ENCODE peak calls at places on chromosome 14, in seven cellular contexts. One of them, this sample, is unnamed.

GRCh38 chr14:40485688-40486087 is 1053.5 kb upstream of the FBXO33 start:
- DNase-seq in PC-3: no peak
- DNase-seq in A549: no peak
- DNase-seq in IMR-90: no peak
- DNase-seq in GM23338: no peak
- DNase-seq in colonic mucosa: no peak
- DNase-seq in gastrocnemius medialis: no peak
- DNase-seq in this sample: no peak

GRCh38 chr14:89936654-89937185 is 17.8 kb downstream of the EFCAB11 start:
- DNase-seq in PC-3: peak
- DNase-seq in A549: no peak
- DNase-seq in IMR-90: no peak
- DNase-seq in GM23338: no peak
- DNase-seq in colonic mucosa: no peak
- DNase-seq in gastrocnemius medialis: no peak
- DNase-seq in this sample: no peak

GRCh38 chr14:58680698-58681097 is 42.9 kb downstream of the DACT1 start:
- DNase-seq in PC-3: no peak
- DNase-seq in A549: no peak
- DNase-seq in IMR-90: no peak
- DNase-seq in GM23338: no peak
- DNase-seq in colonic mucosa: no peak
- DNase-seq in gastrocnemius medialis: no peak
- DNase-seq in this sample: no peak

GRCh38 chr14:85037411-85037810 is 492.5 kb upstream of the FLRT2 start:
- DNase-seq in PC-3: peak
- DNase-seq in A549: no peak
- DNase-seq in IMR-90: no peak
- DNase-seq in GM23338: no peak
- DNase-seq in colonic mucosa: no peak
- DNase-seq in gastrocnemius medialis: no peak
- DNase-seq in this sample: no peak

GRCh38 chr14:62667515-62667914 is 377.7 kb downstream of the KCNH5 start:
- DNase-seq in PC-3: peak
- DNase-seq in A549: no peak
- DNase-seq in IMR-90: peak
- DNase-seq in GM23338: no peak
- DNase-seq in colonic mucosa: no peak
- DNase-seq in gastrocnemius medialis: no peak
- DNase-seq in this sample: no peak

GRCh38 chr14:72476657-72477499 is 417.0 kb downstream of the DPF3 start:
- DNase-seq in PC-3: no peak
- DNase-seq in A549: no peak
- DNase-seq in IMR-90: peak
- DNase-seq in GM23338: peak
- DNase-seq in colonic mucosa: no peak
- DNase-seq in gastrocnemius medialis: no peak
- DNase-seq in this sample: no peak

GRCh38 chr14:70665448-70666363 is 24.0 kb downstream of the TTC9 start:
- DNase-seq in PC-3: peak
- DNase-seq in A549: peak
- DNase-seq in IMR-90: no peak
- DNase-seq in GM23338: no peak
- DNase-seq in colonic mucosa: peak
- DNase-seq in gastrocnemius medialis: no peak
- DNase-seq in this sample: no peak

GRCh38 chr14:61285364-61285763 is 4.2 kb upstream of the TMEM30B start:
- DNase-seq in PC-3: peak
- DNase-seq in A549: peak
- DNase-seq in IMR-90: peak
- DNase-seq in GM23338: no peak
- DNase-seq in colonic mucosa: no peak
- DNase-seq in gastrocnemius medialis: no peak
- DNase-seq in this sample: no peak

GRCh38 chr14:24392327-24393098 is 6.3 kb upstream of the NYNRIN start:
- DNase-seq in PC-3: peak
- DNase-seq in A549: peak
- DNase-seq in IMR-90: peak
- DNase-seq in GM23338: peak
- DNase-seq in colonic mucosa: peak
- DNase-seq in gastrocnemius medialis: no peak
- DNase-seq in this sample: no peak

GRCh38 chr14:52546318-52546670 is 6.0 kb downstream of the TXNDC16 start:
- DNase-seq in PC-3: no peak
- DNase-seq in A549: no peak
- DNase-seq in IMR-90: no peak
- DNase-seq in GM23338: no peak
- DNase-seq in colonic mucosa: no peak
- DNase-seq in gastrocnemius medialis: no peak
- DNase-seq in this sample: no peak

GRCh38 chr14:59679872-59680271 is 103.3 kb upstream of the CCDC175 start:
- DNase-seq in PC-3: no peak
- DNase-seq in A549: no peak
- DNase-seq in IMR-90: no peak
- DNase-seq in GM23338: peak
- DNase-seq in colonic mucosa: no peak
- DNase-seq in gastrocnemius medialis: no peak
- DNase-seq in this sample: no peak

GRCh38 chr14:74531467-74531866 is 37.9 kb downstream of the ISCA2 start:
- DNase-seq in PC-3: peak
- DNase-seq in A549: peak
- DNase-seq in IMR-90: peak
- DNase-seq in GM23338: peak
- DNase-seq in colonic mucosa: peak
- DNase-seq in gastrocnemius medialis: no peak
- DNase-seq in this sample: no peak

GRCh38 chr14:63345826-63346225 is 27.1 kb upstream of the GPHB5 start:
- DNase-seq in PC-3: no peak
- DNase-seq in A549: no peak
- DNase-seq in IMR-90: no peak
- DNase-seq in GM23338: no peak
- DNase-seq in colonic mucosa: no peak
- DNase-seq in gastrocnemius medialis: no peak
- DNase-seq in this sample: no peak

GRCh38 chr14:75711796-75712211 is 50.8 kb downstream of the TTLL5 start:
- DNase-seq in PC-3: peak
- DNase-seq in A549: peak
- DNase-seq in IMR-90: peak
- DNase-seq in GM23338: peak
- DNase-seq in colonic mucosa: peak
- DNase-seq in gastrocnemius medialis: peak
- DNase-seq in this sample: no peak

GRCh38 chr14:90630407-90630806 is 185.8 kb downstream of the TTC7B start:
- DNase-seq in PC-3: no peak
- DNase-seq in A549: no peak
- DNase-seq in IMR-90: no peak
- DNase-seq in GM23338: no peak
- DNase-seq in colonic mucosa: no peak
- DNase-seq in gastrocnemius medialis: no peak
- DNase-seq in this sample: no peak

GRCh38 chr14:99728231-99728920 is 44.3 kb downstream of the CYP46A1 start:
- DNase-seq in PC-3: no peak
- DNase-seq in A549: no peak
- DNase-seq in IMR-90: no peak
- DNase-seq in GM23338: no peak
- DNase-seq in colonic mucosa: peak
- DNase-seq in gastrocnemius medialis: no peak
- DNase-seq in this sample: peak

GRCh38 chr14:74213907-74214803 is 25.1 kb upstream of the VSX2 start:
- DNase-seq in PC-3: no peak
- DNase-seq in A549: no peak
- DNase-seq in IMR-90: no peak
- DNase-seq in GM23338: peak
- DNase-seq in colonic mucosa: no peak
- DNase-seq in gastrocnemius medialis: no peak
- DNase-seq in this sample: no peak

GRCh38 chr14:68929623-68930307 is 49.3 kb downstream of the ACTN1 start:
- DNase-seq in PC-3: no peak
- DNase-seq in A549: no peak
- DNase-seq in IMR-90: no peak
- DNase-seq in GM23338: no peak
- DNase-seq in colonic mucosa: no peak
- DNase-seq in gastrocnemius medialis: no peak
- DNase-seq in this sample: no peak

GRCh38 chr14:68927956-68928675 is 51.0 kb downstream of the ACTN1 start:
- DNase-seq in PC-3: no peak
- DNase-seq in A549: no peak
- DNase-seq in IMR-90: no peak
- DNase-seq in GM23338: no peak
- DNase-seq in colonic mucosa: no peak
- DNase-seq in gastrocnemius medialis: no peak
- DNase-seq in this sample: no peak

GRCh38 chr14:68927089-68927488 is 52.0 kb downstream of the ACTN1 start:
- DNase-seq in PC-3: no peak
- DNase-seq in A549: no peak
- DNase-seq in IMR-90: no peak
- DNase-seq in GM23338: no peak
- DNase-seq in colonic mucosa: no peak
- DNase-seq in gastrocnemius medialis: no peak
- DNase-seq in this sample: no peak

GRCh38 chr14:68931063-68931462 is 48.0 kb downstream of the ACTN1 start:
- DNase-seq in PC-3: no peak
- DNase-seq in A549: no peak
- DNase-seq in IMR-90: no peak
- DNase-seq in GM23338: no peak
- DNase-seq in colonic mucosa: no peak
- DNase-seq in gastrocnemius medialis: no peak
- DNase-seq in this sample: no peak

DNA sequence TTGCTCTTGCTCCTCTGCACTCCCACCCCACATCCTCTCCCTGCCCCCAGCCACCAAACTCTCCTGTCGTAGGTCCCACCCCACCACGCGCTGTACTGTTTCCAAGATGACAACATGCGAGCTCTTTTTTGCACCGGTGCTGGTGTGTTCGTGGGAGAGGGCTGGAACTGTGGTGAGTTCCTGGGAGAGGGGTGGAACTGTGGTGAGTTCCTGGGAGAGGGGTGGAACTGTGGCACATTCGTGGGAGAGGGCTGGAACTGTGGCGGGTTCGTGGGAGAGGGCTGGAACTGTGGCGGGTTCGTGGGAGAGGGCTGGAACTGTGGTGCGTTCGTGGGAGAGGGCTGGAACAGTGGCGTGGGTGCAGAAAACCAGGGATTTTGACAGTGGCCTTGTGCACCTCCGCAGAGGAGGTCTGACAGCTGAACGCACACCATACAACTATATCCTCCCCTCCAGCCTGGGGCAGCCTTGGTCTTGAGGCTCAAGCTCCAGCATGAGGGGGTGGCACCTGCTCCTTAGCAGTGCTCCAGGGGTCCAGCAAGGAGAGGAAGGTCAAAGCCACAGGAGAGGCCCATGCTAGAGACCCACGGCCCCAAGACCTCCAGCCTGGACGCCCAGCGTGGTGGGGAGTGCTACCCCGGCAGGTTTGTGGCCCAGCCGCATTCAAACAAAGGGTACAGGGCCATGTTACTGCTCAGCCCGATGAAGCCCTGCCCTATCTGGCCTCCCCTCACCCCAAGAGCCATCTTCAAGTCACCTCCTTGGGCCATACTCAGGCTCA is 50.1 kb downstream of the ACTN1 start:
- DNase-seq in PC-3: no peak
- DNase-seq in A549: no peak
- DNase-seq in IMR-90: no peak
- DNase-seq in GM23338: no peak
- DNase-seq in colonic mucosa: no peak
- DNase-seq in gastrocnemius medialis: no peak
- DNase-seq in this sample: no peak
- TF ChIP-seq CTCF in PC-3: no peak
- TF ChIP-seq CTCF in A549: no peak
- TF ChIP-seq CTCF in IMR-90: no peak
- TF ChIP-seq CTCF in GM23338: no peak
- TF ChIP-seq CTCF in colonic mucosa: no peak
- TF ChIP-seq CTCF in gastrocnemius medialis: no peak
- TF ChIP-seq CTCF in this sample: no peak

GRCh38 chr14:55297611-55298323 is 26.5 kb downstream of the FBXO34 start:
- DNase-seq in PC-3: peak
- DNase-seq in A549: no peak
- DNase-seq in IMR-90: no peak
- DNase-seq in GM23338: peak
- DNase-seq in colonic mucosa: peak
- DNase-seq in gastrocnemius medialis: no peak
- DNase-seq in this sample: no peak
- H3K27ac ChIP-seq in PC-3: no peak
- H3K27ac ChIP-seq in A549: no peak
- H3K27ac ChIP-seq in IMR-90: no peak
- H3K27ac ChIP-seq in GM23338: no peak
- H3K27ac ChIP-seq in colonic mucosa: peak
- H3K27ac ChIP-seq in gastrocnemius medialis: peak
- H3K27ac ChIP-seq in this sample: no peak

GRCh38 chr14:76918751-76919421 is 92.7 kb downstream of the LRRC74A start:
- DNase-seq in PC-3: peak
- DNase-seq in A549: peak
- DNase-seq in IMR-90: peak
- DNase-seq in GM23338: peak
- DNase-seq in colonic mucosa: peak
- DNase-seq in gastrocnemius medialis: peak
- DNase-seq in this sample: peak
- TF ChIP-seq CTCF in PC-3: peak
- TF ChIP-seq CTCF in A549: no peak
- TF ChIP-seq CTCF in IMR-90: peak
- TF ChIP-seq CTCF in GM23338: peak
- TF ChIP-seq CTCF in colonic mucosa: no peak
- TF ChIP-seq CTCF in gastrocnemius medialis: no peak
- TF ChIP-seq CTCF in this sample: no peak

GRCh38 chr14:23164949-23165348 is 18.5 kb downstream of the SLC7A8 start:
- DNase-seq in PC-3: no peak
- DNase-seq in A549: no peak
- DNase-seq in IMR-90: no peak
- DNase-seq in GM23338: no peak
- DNase-seq in colonic mucosa: no peak
- DNase-seq in gastrocnemius medialis: no peak
- DNase-seq in this sample: no peak

GRCh38 chr14:23162005-23162404 is 21.5 kb downstream of the SLC7A8 start:
- DNase-seq in PC-3: no peak
- DNase-seq in A549: no peak
- DNase-seq in IMR-90: no peak
- DNase-seq in GM23338: no peak
- DNase-seq in colonic mucosa: peak
- DNase-seq in gastrocnemius medialis: no peak
- DNase-seq in this sample: no peak

GRCh38 chr14:23164250-23164649 is 19.2 kb downstream of the SLC7A8 start:
- DNase-seq in PC-3: no peak
- DNase-seq in A549: no peak
- DNase-seq in IMR-90: no peak
- DNase-seq in GM23338: no peak
- DNase-seq in colonic mucosa: no peak
- DNase-seq in gastrocnemius medialis: no peak
- DNase-seq in this sample: no peak

GRCh38 chr14:23162800-23163199 is 20.7 kb downstream of the SLC7A8 start:
- DNase-seq in PC-3: no peak
- DNase-seq in A549: no peak
- DNase-seq in IMR-90: no peak
- DNase-seq in GM23338: no peak
- DNase-seq in colonic mucosa: no peak
- DNase-seq in gastrocnemius medialis: no peak
- DNase-seq in this sample: no peak

DNA sequence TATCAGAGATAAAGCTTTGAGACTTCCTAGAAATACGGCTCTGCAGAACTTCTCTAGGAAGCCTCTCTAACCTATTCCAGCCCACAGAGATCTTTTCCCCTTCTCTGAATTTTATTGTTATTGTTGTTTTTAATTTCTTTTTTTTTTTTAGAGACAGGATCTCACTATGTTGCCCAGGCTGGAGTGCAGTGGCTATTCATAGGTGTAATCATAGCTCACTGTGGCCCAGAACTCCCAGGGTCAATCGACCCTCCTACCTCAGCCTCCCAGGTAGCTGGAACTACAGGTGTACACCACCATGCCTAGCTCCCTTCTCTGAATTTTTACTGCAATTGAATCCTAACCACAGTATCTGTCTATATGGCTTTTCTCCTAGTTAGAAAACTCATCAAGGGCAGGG is 19.6 kb downstream of the SLC7A8 start:
- DNase-seq in PC-3: no peak
- DNase-seq in A549: no peak
- DNase-seq in IMR-90: no peak
- DNase-seq in GM23338: no peak
- DNase-seq in colonic mucosa: no peak
- DNase-seq in gastrocnemius medialis: no peak
- DNase-seq in this sample: no peak
- H3K27ac ChIP-seq in PC-3: no peak
- H3K27ac ChIP-seq in A549: no peak
- H3K27ac ChIP-seq in IMR-90: no peak
- H3K27ac ChIP-seq in GM23338: no peak
- H3K27ac ChIP-seq in colonic mucosa: no peak
- H3K27ac ChIP-seq in gastrocnemius medialis: no peak
- H3K27ac ChIP-seq in this sample: no peak